ENCODE peak calls at places on chromosomes 11 and 22, in seven cellular contexts. One of them, this sample, is unnamed.

GRCh38 chr11:109697140-109697843 is 275.3 kb downstream of the C11orf87 start:
- DNase-seq in astrocyte: peak; percentile 32
- DNase-seq in brain microvascular endothelial cell: peak; percentile 55
- DNase-seq in spleen: peak; percentile 47
- DNase-seq in right lobe of liver: no peak
- DNase-seq in uterus: no peak
- DNase-seq in testis: peak; percentile 32
- DNase-seq in this sample: no peak

GRCh38 chr11:61503135-61503770 is 5.3 kb upstream of the LRRC10B start:
- DNase-seq in right lobe of liver: no peak
- DNase-seq in astrocyte: no peak
- DNase-seq in brain microvascular endothelial cell: no peak
- DNase-seq in spleen: no peak
- DNase-seq in uterus: no peak
- DNase-seq in testis: no peak
- DNase-seq in this sample: no peak

GRCh38 chr11:82714346-82715174 is 19.1 kb downstream of the FAM181B start:
- DNase-seq in uterus: no peak
- DNase-seq in spleen: no peak
- DNase-seq in brain microvascular endothelial cell: peak; percentile 4
- DNase-seq in astrocyte: no peak
- DNase-seq in testis: no peak
- DNase-seq in right lobe of liver: no peak
- DNase-seq in this sample: no peak

GRCh38 chr11:73866586-73866996 is 10.1 kb downstream of the COA4 start:
- DNase-seq in astrocyte: peak; percentile 88
- DNase-seq in uterus: peak; percentile 49
- DNase-seq in right lobe of liver: no peak
- DNase-seq in testis: no peak
- DNase-seq in spleen: no peak
- DNase-seq in brain microvascular endothelial cell: peak; percentile 79
- DNase-seq in this sample: no peak

GRCh38 chr11:118911880-118912741 is 13.6 kb downstream of the BCL9L start:
- DNase-seq in brain microvascular endothelial cell: peak; percentile 91
- DNase-seq in right lobe of liver: peak; percentile 51
- DNase-seq in uterus: peak; percentile 92
- DNase-seq in astrocyte: peak; percentile 89
- DNase-seq in testis: peak; percentile 83
- DNase-seq in spleen: peak; percentile 82
- DNase-seq in this sample: peak; percentile 81

GRCh38 chr11:76765863-76766350 is 17.2 kb upstream of the TSKU start:
- DNase-seq in brain microvascular endothelial cell: no peak
- DNase-seq in astrocyte: no peak
- DNase-seq in uterus: no peak
- DNase-seq in spleen: peak; percentile 53
- DNase-seq in testis: no peak
- DNase-seq in right lobe of liver: no peak
- DNase-seq in this sample: no peak

GRCh38 chr22:41001722-41002122 is 50.5 kb downstream of the RBX1 start:
- DNase-seq in right lobe of liver: no peak
- DNase-seq in uterus: no peak
- DNase-seq in testis: no peak
- DNase-seq in brain microvascular endothelial cell: peak; percentile 11
- DNase-seq in astrocyte: peak; percentile 57
- DNase-seq in spleen: no peak
- DNase-seq in this sample: peak; percentile 44

GRCh38 chr22:22938672-22939536 is 51.3 kb downstream of the IGLL5 start:
- DNase-seq in astrocyte: no peak
- DNase-seq in uterus: no peak
- DNase-seq in testis: no peak
- DNase-seq in spleen: no peak
- DNase-seq in brain microvascular endothelial cell: no peak
- DNase-seq in right lobe of liver: peak; percentile 24
- DNase-seq in this sample: no peak

GRCh38 chr11:2168286-2169000 is 3.2 kb downstream of the TH start:
- DNase-seq in astrocyte: no peak
- DNase-seq in uterus: no peak
- DNase-seq in spleen: no peak
- DNase-seq in brain microvascular endothelial cell: no peak
- DNase-seq in right lobe of liver: no peak
- DNase-seq in testis: peak; percentile 29
- DNase-seq in this sample: no peak

GRCh38 chr11:724733-725386 is 18.8 kb downstream of the EPS8L2 start:
- DNase-seq in astrocyte: no peak
- DNase-seq in testis: no peak
- DNase-seq in uterus: no peak
- DNase-seq in spleen: no peak
- DNase-seq in brain microvascular endothelial cell: no peak
- DNase-seq in right lobe of liver: no peak
- DNase-seq in this sample: no peak

GRCh38 chr11:10627816-10628215 is 59.4 kb upstream of the LYVE1 start:
- DNase-seq in right lobe of liver: no peak
- DNase-seq in spleen: no peak
- DNase-seq in astrocyte: no peak
- DNase-seq in testis: no peak
- DNase-seq in uterus: no peak
- DNase-seq in brain microvascular endothelial cell: no peak
- DNase-seq in this sample: no peak

GRCh38 chr11:124278261-124278660 is 22.1 kb downstream of the OR8G5 start:
- DNase-seq in testis: no peak
- DNase-seq in spleen: no peak
- DNase-seq in brain microvascular endothelial cell: no peak
- DNase-seq in uterus: no peak
- DNase-seq in astrocyte: peak; percentile 14
- DNase-seq in right lobe of liver: no peak
- DNase-seq in this sample: no peak

GRCh38 chr11:1881442-1882264 is 10.0 kb downstream of the PRR33 start:
- DNase-seq in testis: no peak
- DNase-seq in spleen: peak; percentile 91
- DNase-seq in astrocyte: no peak
- DNase-seq in brain microvascular endothelial cell: no peak
- DNase-seq in uterus: peak; percentile 68
- DNase-seq in right lobe of liver: peak; percentile 48
- DNase-seq in this sample: no peak

GRCh38 chr11:88680806-88681205 is 343.3 kb upstream of the CTSC start:
- DNase-seq in brain microvascular endothelial cell: no peak
- DNase-seq in testis: no peak
- DNase-seq in astrocyte: peak; percentile 42
- DNase-seq in uterus: no peak
- DNase-seq in right lobe of liver: no peak
- DNase-seq in spleen: no peak
- DNase-seq in this sample: no peak

GRCh38 chr11:20367313-20367948 is 3.9 kb downstream of the HTATIP2 start:
- DNase-seq in uterus: peak; percentile 58
- DNase-seq in right lobe of liver: no peak
- DNase-seq in spleen: no peak
- DNase-seq in testis: no peak
- DNase-seq in brain microvascular endothelial cell: peak; percentile 93
- DNase-seq in astrocyte: peak; percentile 82
- DNase-seq in this sample: peak; percentile 45

GRCh38 chr11:78138694-78139421 is 568 bp downstream of the ALG8 start:
- DNase-seq in brain microvascular endothelial cell: peak; percentile 28
- DNase-seq in right lobe of liver: peak; percentile 31
- DNase-seq in uterus: no peak
- DNase-seq in testis: no peak
- DNase-seq in astrocyte: peak; percentile 16
- DNase-seq in spleen: no peak
- DNase-seq in this sample: peak; percentile 9

GRCh38 chr22:45554040-45554406 is 51.3 kb downstream of the FBLN1 start:
- DNase-seq in uterus: no peak
- DNase-seq in brain microvascular endothelial cell: no peak
- DNase-seq in testis: peak; percentile 44
- DNase-seq in spleen: no peak
- DNase-seq in right lobe of liver: no peak
- DNase-seq in astrocyte: no peak
- DNase-seq in this sample: no peak

GRCh38 chr11:132028380-132029240 is 658.2 kb downstream of the NTM start:
- DNase-seq in astrocyte: no peak
- DNase-seq in right lobe of liver: no peak
- DNase-seq in brain microvascular endothelial cell: no peak
- DNase-seq in testis: no peak
- DNase-seq in spleen: no peak
- DNase-seq in uterus: peak; percentile 23
- DNase-seq in this sample: no peak

GRCh38 chr11:84291996-84292395 is 1005.8 kb upstream of the CCDC90B start:
- DNase-seq in uterus: no peak
- DNase-seq in astrocyte: peak; percentile 63
- DNase-seq in spleen: no peak
- DNase-seq in brain microvascular endothelial cell: no peak
- DNase-seq in testis: no peak
- DNase-seq in right lobe of liver: no peak
- DNase-seq in this sample: no peak

GRCh38 chr22:19800761-19801244 is 40.2 kb downstream of the TBX1 start:
- DNase-seq in spleen: no peak
- DNase-seq in uterus: no peak
- DNase-seq in right lobe of liver: no peak
- DNase-seq in astrocyte: peak; percentile 26
- DNase-seq in brain microvascular endothelial cell: peak; percentile 24
- DNase-seq in testis: peak; percentile 27
- DNase-seq in this sample: no peak
- H3K4me3 ChIP-seq in spleen: no peak overlapping the region
- H3K4me3 ChIP-seq in uterus: no peak overlapping the region
- H3K4me3 ChIP-seq in right lobe of liver: no peak overlapping the region
- H3K4me3 ChIP-seq in astrocyte: no peak overlapping the region
- H3K4me3 ChIP-seq in brain microvascular endothelial cell: no peak overlapping the region
- H3K4me3 ChIP-seq in testis: no peak overlapping the region
- H3K4me3 ChIP-seq in this sample: no peak overlapping the region

DNA sequence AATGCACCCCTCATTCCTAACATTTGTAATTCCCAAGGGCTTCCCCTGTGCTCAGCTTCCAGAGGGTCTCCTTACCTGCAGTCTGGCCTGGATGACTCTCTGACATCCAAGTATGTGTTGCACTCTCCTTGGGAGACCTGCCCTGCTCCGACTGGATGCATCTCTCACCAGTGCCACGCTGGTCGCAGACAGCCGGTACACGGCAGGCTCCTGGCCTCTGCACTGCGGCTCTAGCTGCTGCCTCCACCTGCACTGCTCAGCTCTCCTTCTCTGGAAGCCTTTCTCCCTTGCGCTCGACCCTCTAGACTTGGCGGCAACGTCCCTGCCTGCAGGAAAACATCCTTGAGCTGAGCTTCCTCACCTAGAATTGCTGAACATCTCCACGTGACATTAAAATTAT is 685.9 kb downstream of the BRD1 start:
- DNase-seq in brain microvascular endothelial cell: no peak
- DNase-seq in spleen: no peak
- DNase-seq in right lobe of liver: no peak
- DNase-seq in uterus: no peak
- DNase-seq in testis: no peak
- DNase-seq in astrocyte: no peak
- DNase-seq in this sample: no peak
- H3K27me3 ChIP-seq in brain microvascular endothelial cell: no peaks in the 10 kb centered on the region
- H3K27me3 ChIP-seq in spleen: no peaks in the 10 kb centered on the region
- H3K27me3 ChIP-seq in right lobe of liver: no peaks in the 10 kb centered on the region
- H3K27me3 ChIP-seq in uterus: no peaks in the 10 kb centered on the region
- H3K27me3 ChIP-seq in testis: no peaks in the 10 kb centered on the region
- H3K27me3 ChIP-seq in astrocyte: no peaks in the 10 kb centered on the region
- H3K27me3 ChIP-seq in this sample: no peaks in the 10 kb centered on the region

GRCh38 chr11:30206249-30206996 is 24.4 kb upstream of the FSHB start:
- DNase-seq in brain microvascular endothelial cell: no peak
- DNase-seq in uterus: no peak
- DNase-seq in testis: no peak
- DNase-seq in astrocyte: no peak
- DNase-seq in spleen: no peak
- DNase-seq in right lobe of liver: no peak
- DNase-seq in this sample: no peak
- H3K4me3 ChIP-seq in brain microvascular endothelial cell: no peak overlapping the region
- H3K4me3 ChIP-seq in uterus: no peak overlapping the region
- H3K4me3 ChIP-seq in testis: no peak overlapping the region
- H3K4me3 ChIP-seq in astrocyte: no peak overlapping the region
- H3K4me3 ChIP-seq in spleen: no peak overlapping the region
- H3K4me3 ChIP-seq in right lobe of liver: no peak overlapping the region
- H3K4me3 ChIP-seq in this sample: no peak overlapping the region

GRCh38 chr11:69985331-69985653 is 92.8 kb upstream of the ANO1 start:
- DNase-seq in right lobe of liver: no peak
- DNase-seq in uterus: no peak
- DNase-seq in astrocyte: no peak
- DNase-seq in spleen: no peak
- DNase-seq in testis: no peak
- DNase-seq in brain microvascular endothelial cell: no peak
- DNase-seq in this sample: no peak
- H3K27me3 ChIP-seq in right lobe of liver: no peaks in the 10 kb centered on the region
- H3K27me3 ChIP-seq in uterus: no peaks in the 10 kb centered on the region
- H3K27me3 ChIP-seq in astrocyte: peaks cover 33% of the 10 kb centered on the region
- H3K27me3 ChIP-seq in spleen: no peaks in the 10 kb centered on the region
- H3K27me3 ChIP-seq in testis: no peaks in the 10 kb centered on the region
- H3K27me3 ChIP-seq in brain microvascular endothelial cell: peaks cover 24% of the 10 kb centered on the region
- H3K27me3 ChIP-seq in this sample: peaks cover 11% of the 10 kb centered on the region

GRCh38 chr22:35020517-35020916 is 45.4 kb upstream of the ISX start:
- DNase-seq in brain microvascular endothelial cell: no peak
- DNase-seq in spleen: no peak
- DNase-seq in uterus: no peak
- DNase-seq in testis: no peak
- DNase-seq in astrocyte: no peak
- DNase-seq in right lobe of liver: no peak
- DNase-seq in this sample: no peak
- H3K4me3 ChIP-seq in brain microvascular endothelial cell: no peak overlapping the region
- H3K4me3 ChIP-seq in spleen: no peak overlapping the region
- H3K4me3 ChIP-seq in uterus: no peak overlapping the region
- H3K4me3 ChIP-seq in testis: no peak overlapping the region
- H3K4me3 ChIP-seq in astrocyte: no peak overlapping the region
- H3K4me3 ChIP-seq in right lobe of liver: no peak overlapping the region
- H3K4me3 ChIP-seq in this sample: no peak overlapping the region

This sample was measured in thyroid gland.